ENCODE peak calls at places on chromosomes 13 and 19, in eight cellular contexts. K is AG10803, H is BJ, M is omental fat pad, T is IMR-90, P is cardiac fibroblast, V is GM12865, J is neural crest cell. L is an unnamed sample.

GRCh38 chr13:113448885-113449692 is 4.2 kb downstream of the ADPRHL1 start:
- DNase-seq in V (peak; percentile 96), M (no peak), H (no peak), J (no peak), K (peak; percentile 67), P (peak; percentile 36), T (no peak), L (no peak)

GRCh38 chr19:5514001-5514400 is 53.8 kb downstream of the TINCR start:
- DNase-seq in T (no peak), J (no peak), K (no peak), P (no peak), H (no peak), V (no peak), M (no peak), L (no peak)

GRCh38 chr19:4278460-4278901 is 585 bp upstream of the SHD start:
- DNase-seq in T (no peak), K (no peak), M (no peak), V (no peak), J (no peak), P (no peak), H (no peak), L (no peak)

GRCh38 chr13:25179011-25179410 is 6.9 kb upstream of the AMER2 start:
- DNase-seq in H (no peak), K (no peak), V (peak; percentile 50), P (no peak), T (no peak), M (no peak), J (no peak), L (no peak)

GRCh38 chr13:39823063-39823713 is 167.7 kb downstream of the COG6 start:
- DNase-seq in P (no peak), T (no peak), H (no peak), V (no peak), K (no peak), M (no peak), J (no peak), L (no peak)

GRCh38 chr13:106100261-106100919 is 435.1 kb downstream of the EFNB2 start:
- DNase-seq in P (no peak), K (no peak), M (no peak), H (no peak), J (peak; percentile 40), V (peak; percentile 42), T (no peak), L (no peak)

GRCh38 chr13:80137994-80138393 is 202.9 kb downstream of the SPRY2 start:
- DNase-seq in H (no peak), M (no peak), K (no peak), V (no peak), J (no peak), P (no peak), T (no peak), L (no peak)

GRCh38 chr13:65932587-65933239 is 1297.4 kb downstream of the PCDH9 start:
- DNase-seq in V (no peak), K (no peak), T (peak; percentile 7), M (no peak), P (peak; percentile 40), H (peak; percentile 38), J (no peak), L (peak; percentile 82)

GRCh38 chr13:26914624-26915023 is 154.0 kb upstream of the GPR12 start:
- DNase-seq in M (no peak), J (no peak), K (peak; percentile 2), V (peak; percentile 44), H (no peak), T (no peak), P (peak; percentile 6), L (no peak)

GRCh38 chr13:69077267-69077666 is 1030.4 kb upstream of the ATXN8OS start:
- DNase-seq in P (no peak), K (no peak), T (no peak), J (no peak), H (no peak), V (no peak), M (no peak), L (no peak)

GRCh38 chr13:102721800-102722231 is 27.0 kb upstream of the METTL21C start:
- DNase-seq in H (peak; percentile 64), T (no peak), V (peak; percentile 2), J (no peak), K (peak; percentile 97), P (peak; percentile 78), M (no peak), L (peak; percentile 18)

GRCh38 chr19:18421371-18421959 is 2.3 kb downstream of the SSBP4 start:
- DNase-seq in H (no peak), J (no peak), K (no peak), P (no peak), T (no peak), M (no peak), V (no peak), L (no peak)

GRCh38 chr13:114090476-114090875 is 41.9 kb downstream of the RASA3 start:
- DNase-seq in J (no peak), T (no peak), H (no peak), P (no peak), V (no peak), M (peak; percentile 13), K (no peak), L (no peak)

GRCh38 chr13:67283602-67284001 is 53.5 kb upstream of the PCDH9 start:
- DNase-seq in M (no peak), V (no peak), T (peak; percentile 13), P (peak; percentile 21), J (no peak), K (no peak), H (no peak), L (no peak)

GRCh38 chr13:80881495-80882482 is 540.9 kb upstream of the SPRY2 start:
- DNase-seq in V (no peak), K (no peak), T (no peak), J (no peak), P (peak; percentile 15), H (no peak), M (no peak), L (no peak)

GRCh38 chr13:42354246-42355117 is 82.5 kb downstream of the AKAP11 start:
- DNase-seq in J (no peak), K (peak; percentile 25), P (peak; percentile 67), T (peak; percentile 48), H (no peak), V (peak; percentile 76), M (no peak), L (peak; percentile 47)

GRCh38 chr19:50548191-50549058 is 19.8 kb downstream of the LRRC4B start:
- DNase-seq in H (no peak), K (no peak), T (no peak), J (no peak), V (no peak), M (no peak), P (no peak), L (no peak)

GRCh38 chr19:47230122-47230920 is 678 bp downstream of the BBC3 start:
- DNase-seq in K (peak; percentile 59), J (peak; percentile 67), P (peak; percentile 54), H (no peak), T (peak; percentile 18), M (peak; percentile 62), V (peak; percentile 80), L (peak; percentile 19)

GRCh38 chr13:46170687-46171086 is 11.3 kb downstream of the LCP1 start:
- DNase-seq in V (no peak), P (peak; percentile 51), T (no peak), M (no peak), K (no peak), H (no peak), J (peak; percentile 22), L (no peak)
- TF ChIP-seq CTCF in V (no peak), P (no peak), T (no peak), M (no peak), K (no peak), H (no peak), J (no peak), L (no peak)

DNA sequence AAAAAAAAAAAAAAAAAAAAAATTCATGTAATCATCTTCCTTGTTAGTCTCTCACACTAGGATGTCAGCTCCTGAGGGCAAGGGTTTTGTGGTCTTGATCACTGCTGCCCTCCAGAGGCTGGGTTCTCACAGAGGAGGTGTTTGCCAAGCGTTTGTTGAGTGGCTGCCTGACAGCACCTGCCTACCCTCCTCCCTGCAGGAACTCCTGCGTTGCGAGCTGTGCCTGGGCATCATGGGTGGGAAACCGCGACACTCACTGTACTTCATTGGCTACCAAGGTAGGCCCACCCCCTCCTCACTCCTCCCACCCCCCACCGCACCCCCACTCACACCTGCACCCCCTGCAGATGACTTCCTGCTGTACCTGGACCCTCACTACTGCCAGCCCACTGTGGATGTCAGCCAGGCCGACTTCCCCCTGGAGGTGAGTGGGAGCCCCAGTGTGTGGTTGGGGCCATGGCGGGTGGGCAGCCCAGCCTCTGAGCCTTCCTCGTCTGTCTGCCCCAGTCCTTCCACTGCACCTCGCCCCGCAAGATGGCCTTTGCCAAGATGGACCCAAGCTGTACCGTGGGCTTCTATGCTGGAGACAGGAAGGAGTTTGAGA is 8.1 kb downstream of the ATG4D start:
- DNase-seq in V (peak; percentile 56), M (no peak), K (peak; percentile 41), T (no peak), H (no peak), P (peak; percentile 56), J (no peak), L (peak; percentile 31)
- TF ChIP-seq CTCF in V (no peak), M (no peak), K (peak; percentile 34), T (peak; percentile 25), H (peak; percentile 26), P (peak; percentile 30), J (no peak), L (peak; percentile 56)

DNA sequence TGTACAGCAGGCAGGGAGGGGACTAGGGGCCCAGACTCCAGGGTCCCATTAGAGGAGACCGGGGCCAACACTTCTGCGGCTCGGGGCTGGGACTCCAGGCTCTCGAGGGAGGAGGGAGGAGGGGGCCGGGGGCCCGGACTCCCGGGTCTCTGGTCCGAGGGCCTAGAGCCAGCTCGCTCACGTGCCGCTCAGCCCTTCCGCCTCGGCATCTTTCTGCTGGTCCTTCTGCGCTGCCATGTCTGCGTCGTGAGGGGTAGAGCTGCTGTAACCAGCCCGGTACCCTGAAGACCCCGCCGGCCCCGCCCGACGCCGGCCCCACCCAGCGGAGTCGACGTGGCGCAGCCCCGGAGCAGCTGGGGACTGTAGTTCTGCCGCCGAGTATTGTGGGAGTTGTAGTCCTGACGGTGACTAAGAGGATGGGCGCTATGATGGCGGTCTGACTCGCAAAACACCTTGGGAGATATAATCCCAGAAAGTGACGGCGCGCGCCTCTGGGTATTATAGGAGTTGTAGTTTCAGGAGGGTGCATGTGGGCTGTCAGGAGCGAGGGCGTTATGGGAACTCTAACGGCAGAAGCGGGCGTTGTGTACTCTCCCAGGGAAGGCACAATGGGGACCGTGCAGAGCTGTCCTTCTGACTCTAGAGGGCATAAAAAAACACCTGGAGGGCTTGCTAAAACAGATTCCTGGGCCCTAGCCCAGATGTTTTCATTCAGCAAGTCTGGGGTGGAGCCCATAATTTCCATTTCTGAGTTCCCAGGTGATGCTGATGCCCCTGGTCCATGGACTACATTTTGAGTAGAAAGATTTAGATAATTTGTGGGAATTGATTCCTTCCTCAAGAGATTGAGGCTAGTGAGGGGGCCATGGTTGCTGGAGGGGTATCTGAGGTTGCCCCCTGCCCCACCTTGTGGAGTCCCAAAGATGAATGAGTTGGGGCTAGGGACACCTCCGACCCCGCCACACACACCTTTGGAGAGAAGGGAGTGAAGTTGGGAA is at the start of gene RABAC1:
- DNase-seq in P (peak; percentile 90), H (peak; percentile 52), M (peak; percentile 70), V (peak; percentile 93), J (peak; percentile 85), K (peak; percentile 86), T (peak; percentile 91), L (peak; percentile 89)
- TF ChIP-seq CTCF in P (peak; percentile 27), H (peak; percentile 36), M (no peak), V (peak; percentile 41), J (peak; percentile 42), K (peak; percentile 38), T (no peak), L (peak; percentile 53)

DNA sequence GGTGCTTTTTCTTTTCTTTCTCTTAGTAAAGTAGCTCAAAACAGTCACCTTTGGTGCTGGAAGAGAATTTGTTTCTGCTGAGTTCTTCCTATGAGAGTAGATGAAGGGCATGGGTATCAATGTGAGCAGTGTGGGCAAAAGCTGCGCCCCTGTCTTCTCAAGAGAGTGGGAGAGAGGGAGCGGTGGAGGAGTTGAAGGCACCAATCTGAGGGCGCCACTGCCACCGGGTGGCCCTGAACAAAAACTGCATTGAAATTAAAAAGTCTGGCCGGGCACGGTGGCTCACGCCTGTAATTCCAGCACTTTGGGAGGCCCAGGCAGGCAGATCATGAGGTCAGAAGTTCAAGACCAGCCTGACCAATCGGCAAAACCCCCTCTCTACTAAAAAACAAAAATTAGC is 28.7 kb upstream of the EPHX3 start:
- DNase-seq in K (peak; percentile 23), P (peak; percentile 32), V (no peak), H (no peak), M (no peak), J (no peak), T (no peak), L (no peak)
- TF ChIP-seq CTCF in K (peak; percentile 32), P (peak; percentile 21), V (no peak), H (peak; percentile 38), M (no peak), J (peak; percentile 53), T (peak; percentile 40), L (peak; percentile 61)

L was measured in HFFc6.